ENCODE peak calls at places on chromosomes 7 and 10, in seven cellular contexts. One of them, this sample, is unnamed.

GRCh38 chr10:17454181-17454800 is at the start of gene ST8SIA6:
- DNase-seq in effector memory CD8-positive, alpha-beta T cell: peak; percentile 39
- DNase-seq in renal cortical epithelial cell: no peak
- DNase-seq in glutamatergic neuron: peak; percentile 65
- DNase-seq in GM23248: peak; percentile 74
- DNase-seq in amniotic epithelial cell: peak; percentile 32
- DNase-seq in 8988T: peak; percentile 55
- DNase-seq in this sample: peak; percentile 77

GRCh38 chr10:48464871-48465736 is 139.8 kb downstream of the ARHGAP22 start:
- DNase-seq in renal cortical epithelial cell: no peak
- DNase-seq in 8988T: no peak
- DNase-seq in glutamatergic neuron: no peak
- DNase-seq in GM23248: no peak
- DNase-seq in effector memory CD8-positive, alpha-beta T cell: no peak
- DNase-seq in amniotic epithelial cell: no peak
- DNase-seq in this sample: peak; percentile 78

GRCh38 chr10:21336476-21337170 is 188.9 kb downstream of the SKIDA1 start:
- DNase-seq in renal cortical epithelial cell: peak; percentile 97
- DNase-seq in GM23248: peak; percentile 95
- DNase-seq in amniotic epithelial cell: peak; percentile 97
- DNase-seq in glutamatergic neuron: peak; percentile 47
- DNase-seq in effector memory CD8-positive, alpha-beta T cell: no peak
- DNase-seq in 8988T: peak; percentile 45
- DNase-seq in this sample: no peak

GRCh38 chr7:102925962-102926825 is 13.4 kb downstream of the LRRC17 start:
- DNase-seq in 8988T: no peak
- DNase-seq in renal cortical epithelial cell: no peak
- DNase-seq in glutamatergic neuron: no peak
- DNase-seq in GM23248: peak; percentile 45
- DNase-seq in amniotic epithelial cell: no peak
- DNase-seq in effector memory CD8-positive, alpha-beta T cell: no peak
- DNase-seq in this sample: no peak

GRCh38 chr10:104339469-104340098 is 1.3 kb upstream of the ITPRIP start:
- DNase-seq in renal cortical epithelial cell: peak; percentile 77
- DNase-seq in effector memory CD8-positive, alpha-beta T cell: no peak
- DNase-seq in glutamatergic neuron: no peak
- DNase-seq in 8988T: no peak
- DNase-seq in amniotic epithelial cell: peak; percentile 79
- DNase-seq in GM23248: peak; percentile 89
- DNase-seq in this sample: no peak

GRCh38 chr10:30463944-30464451 is 30.0 kb downstream of the MAP3K8 start:
- DNase-seq in glutamatergic neuron: no peak
- DNase-seq in renal cortical epithelial cell: peak; percentile 13
- DNase-seq in GM23248: peak; percentile 36
- DNase-seq in 8988T: no peak
- DNase-seq in amniotic epithelial cell: no peak
- DNase-seq in effector memory CD8-positive, alpha-beta T cell: no peak
- DNase-seq in this sample: no peak

GRCh38 chr10:63692205-63692896 is 171.2 kb downstream of the REEP3 start:
- DNase-seq in amniotic epithelial cell: no peak
- DNase-seq in GM23248: no peak
- DNase-seq in renal cortical epithelial cell: no peak
- DNase-seq in glutamatergic neuron: no peak
- DNase-seq in effector memory CD8-positive, alpha-beta T cell: no peak
- DNase-seq in 8988T: no peak
- DNase-seq in this sample: no peak

GRCh38 chr10:78385599-78385998 is 351.9 kb downstream of the RPS24 start:
- DNase-seq in 8988T: no peak
- DNase-seq in GM23248: no peak
- DNase-seq in renal cortical epithelial cell: no peak
- DNase-seq in glutamatergic neuron: no peak
- DNase-seq in amniotic epithelial cell: no peak
- DNase-seq in effector memory CD8-positive, alpha-beta T cell: no peak
- DNase-seq in this sample: no peak

GRCh38 chr10:3623746-3624145 is 161.3 kb downstream of the KLF6 start:
- DNase-seq in amniotic epithelial cell: peak; percentile 92
- DNase-seq in renal cortical epithelial cell: peak; percentile 92
- DNase-seq in effector memory CD8-positive, alpha-beta T cell: no peak
- DNase-seq in glutamatergic neuron: no peak
- DNase-seq in 8988T: no peak
- DNase-seq in GM23248: peak; percentile 62
- DNase-seq in this sample: no peak

GRCh38 chr10:86668297-86669165 is at the start of gene LDB3:
- DNase-seq in amniotic epithelial cell: peak; percentile 14
- DNase-seq in renal cortical epithelial cell: peak; percentile 18
- DNase-seq in glutamatergic neuron: peak; percentile 77
- DNase-seq in GM23248: no peak
- DNase-seq in 8988T: no peak
- DNase-seq in effector memory CD8-positive, alpha-beta T cell: no peak
- DNase-seq in this sample: no peak

GRCh38 chr7:45698527-45699309 is 124.5 kb downstream of the ADCY1 start:
- DNase-seq in 8988T: no peak
- DNase-seq in effector memory CD8-positive, alpha-beta T cell: no peak
- DNase-seq in amniotic epithelial cell: no peak
- DNase-seq in GM23248: no peak
- DNase-seq in glutamatergic neuron: no peak
- DNase-seq in renal cortical epithelial cell: no peak
- DNase-seq in this sample: no peak

GRCh38 chr10:19168584-19168983 is 120.0 kb downstream of the MALRD1 start:
- DNase-seq in 8988T: no peak
- DNase-seq in GM23248: no peak
- DNase-seq in renal cortical epithelial cell: no peak
- DNase-seq in amniotic epithelial cell: no peak
- DNase-seq in effector memory CD8-positive, alpha-beta T cell: no peak
- DNase-seq in glutamatergic neuron: peak; percentile 42
- DNase-seq in this sample: no peak

GRCh38 chr10:23158370-23158769 is 33.7 kb upstream of the PTF1A start:
- DNase-seq in glutamatergic neuron: peak; percentile 59
- DNase-seq in renal cortical epithelial cell: peak; percentile 48
- DNase-seq in GM23248: peak; percentile 73
- DNase-seq in 8988T: no peak
- DNase-seq in effector memory CD8-positive, alpha-beta T cell: peak; percentile 4
- DNase-seq in amniotic epithelial cell: peak; percentile 50
- DNase-seq in this sample: no peak

GRCh38 chr10:33655165-33655815 is 320.8 kb upstream of the NRP1 start:
- DNase-seq in amniotic epithelial cell: no peak
- DNase-seq in 8988T: no peak
- DNase-seq in renal cortical epithelial cell: no peak
- DNase-seq in effector memory CD8-positive, alpha-beta T cell: no peak
- DNase-seq in GM23248: no peak
- DNase-seq in glutamatergic neuron: no peak
- DNase-seq in this sample: no peak

GRCh38 chr7:25009271-25009670 is 29.3 kb upstream of the OSBPL3 start:
- DNase-seq in 8988T: no peak
- DNase-seq in amniotic epithelial cell: peak; percentile 93
- DNase-seq in GM23248: peak; percentile 96
- DNase-seq in renal cortical epithelial cell: peak; percentile 51
- DNase-seq in glutamatergic neuron: no peak
- DNase-seq in effector memory CD8-positive, alpha-beta T cell: no peak
- DNase-seq in this sample: no peak

GRCh38 chr10:9819756-9820494 is 1197.7 kb upstream of the CELF2 start:
- DNase-seq in renal cortical epithelial cell: no peak
- DNase-seq in effector memory CD8-positive, alpha-beta T cell: no peak
- DNase-seq in glutamatergic neuron: no peak
- DNase-seq in GM23248: no peak
- DNase-seq in amniotic epithelial cell: no peak
- DNase-seq in 8988T: no peak
- DNase-seq in this sample: peak; percentile 70

GRCh38 chr7:116526897-116527296 is 2.1 kb downstream of the CAV1 start:
- DNase-seq in renal cortical epithelial cell: peak; percentile 44
- DNase-seq in amniotic epithelial cell: no peak
- DNase-seq in GM23248: peak; percentile 68
- DNase-seq in 8988T: no peak
- DNase-seq in effector memory CD8-positive, alpha-beta T cell: no peak
- DNase-seq in glutamatergic neuron: no peak
- DNase-seq in this sample: no peak

GRCh38 chr7:24715661-24716479 is 41.4 kb downstream of the GSDME start:
- DNase-seq in effector memory CD8-positive, alpha-beta T cell: no peak
- DNase-seq in amniotic epithelial cell: peak; percentile 51
- DNase-seq in 8988T: peak; percentile 51
- DNase-seq in renal cortical epithelial cell: peak; percentile 39
- DNase-seq in GM23248: peak; percentile 74
- DNase-seq in glutamatergic neuron: no peak
- DNase-seq in this sample: no peak

GRCh38 chr7:105685099-105685609 is 103.9 kb upstream of the EFCAB10 start:
- DNase-seq in GM23248: no peak
- DNase-seq in effector memory CD8-positive, alpha-beta T cell: no peak
- DNase-seq in renal cortical epithelial cell: no peak
- DNase-seq in 8988T: no peak
- DNase-seq in glutamatergic neuron: no peak
- DNase-seq in amniotic epithelial cell: no peak
- DNase-seq in this sample: no peak

GRCh38 chr7:43937444-43937843 is 11.2 kb downstream of the UBE2D4 start:
- DNase-seq in amniotic epithelial cell: no peak
- DNase-seq in GM23248: no peak
- DNase-seq in effector memory CD8-positive, alpha-beta T cell: no peak
- DNase-seq in renal cortical epithelial cell: no peak
- DNase-seq in 8988T: no peak
- DNase-seq in glutamatergic neuron: no peak
- DNase-seq in this sample: no peak